ENCODE peak calls at places on chromosomes 12 and 14, in ten cellular contexts. One of them, this sample, is unnamed. For H3K4me1, the result is how much of the 10 kb centered on the place peaks cover.

GRCh38 chr12:77796775-77797174 is 33.9 kb upstream of the NAV3 start:
- DNase-seq in A549: no peak
- DNase-seq in adrenal gland: no peak
- DNase-seq in colonic mucosa: no peak
- DNase-seq in CD4-positive, CD25-positive, alpha-beta regulatory T cell: no peak
- DNase-seq in tibial artery: no peak
- DNase-seq in SK-N-SH: no peak
- DNase-seq in aorta: no peak
- DNase-seq in heart left ventricle: no peak
- DNase-seq in neural progenitor cell: no peak
- DNase-seq in this sample: no peak

GRCh38 chr14:50469982-50470381 is 62.4 kb downstream of the MAP4K5 start:
- DNase-seq in aorta: no peak
- DNase-seq in heart left ventricle: no peak
- DNase-seq in neural progenitor cell: no peak
- DNase-seq in adrenal gland: no peak
- DNase-seq in colonic mucosa: no peak
- DNase-seq in tibial artery: no peak
- DNase-seq in CD4-positive, CD25-positive, alpha-beta regulatory T cell: no peak
- DNase-seq in SK-N-SH: no peak
- DNase-seq in A549: no peak
- DNase-seq in this sample: no peak

GRCh38 chr12:52213541-52214420 is 19.3 kb upstream of the KRT7 start:
- DNase-seq in adrenal gland: peak
- DNase-seq in heart left ventricle: peak
- DNase-seq in neural progenitor cell: peak
- DNase-seq in A549: peak
- DNase-seq in tibial artery: peak
- DNase-seq in colonic mucosa: peak
- DNase-seq in CD4-positive, CD25-positive, alpha-beta regulatory T cell: no peak
- DNase-seq in SK-N-SH: peak
- DNase-seq in aorta: peak
- DNase-seq in this sample: peak

GRCh38 chr14:71354801-71355200 is 447.5 kb downstream of the PCNX1 start:
- DNase-seq in CD4-positive, CD25-positive, alpha-beta regulatory T cell: no peak
- DNase-seq in colonic mucosa: no peak
- DNase-seq in tibial artery: no peak
- DNase-seq in aorta: no peak
- DNase-seq in SK-N-SH: no peak
- DNase-seq in adrenal gland: no peak
- DNase-seq in A549: no peak
- DNase-seq in neural progenitor cell: peak
- DNase-seq in heart left ventricle: no peak
- DNase-seq in this sample: no peak

GRCh38 chr12:25995906-25996305 is 37.4 kb downstream of the RASSF8 start:
- DNase-seq in colonic mucosa: no peak
- DNase-seq in aorta: no peak
- DNase-seq in A549: no peak
- DNase-seq in SK-N-SH: no peak
- DNase-seq in adrenal gland: no peak
- DNase-seq in neural progenitor cell: no peak
- DNase-seq in heart left ventricle: no peak
- DNase-seq in tibial artery: no peak
- DNase-seq in CD4-positive, CD25-positive, alpha-beta regulatory T cell: no peak
- DNase-seq in this sample: no peak

GRCh38 chr14:22626590-22626989 is 17.6 kb downstream of the OR6J1 start:
- DNase-seq in heart left ventricle: no peak
- DNase-seq in neural progenitor cell: no peak
- DNase-seq in SK-N-SH: no peak
- DNase-seq in adrenal gland: no peak
- DNase-seq in colonic mucosa: no peak
- DNase-seq in aorta: no peak
- DNase-seq in CD4-positive, CD25-positive, alpha-beta regulatory T cell: no peak
- DNase-seq in A549: no peak
- DNase-seq in tibial artery: no peak
- DNase-seq in this sample: no peak

GRCh38 chr12:12704593-12705230 is 8.7 kb upstream of the GPR19 start:
- DNase-seq in SK-N-SH: peak
- DNase-seq in tibial artery: no peak
- DNase-seq in CD4-positive, CD25-positive, alpha-beta regulatory T cell: peak
- DNase-seq in neural progenitor cell: peak
- DNase-seq in A549: peak
- DNase-seq in heart left ventricle: peak
- DNase-seq in adrenal gland: peak
- DNase-seq in aorta: peak
- DNase-seq in colonic mucosa: peak
- DNase-seq in this sample: peak

GRCh38 chr14:71050227-71050823 is 143.1 kb downstream of the PCNX1 start:
- DNase-seq in adrenal gland: no peak
- DNase-seq in aorta: no peak
- DNase-seq in CD4-positive, CD25-positive, alpha-beta regulatory T cell: no peak
- DNase-seq in heart left ventricle: no peak
- DNase-seq in A549: peak
- DNase-seq in colonic mucosa: no peak
- DNase-seq in tibial artery: no peak
- DNase-seq in neural progenitor cell: no peak
- DNase-seq in SK-N-SH: peak
- DNase-seq in this sample: no peak

GRCh38 chr12:9349888-9350885 is 142.0 kb upstream of the PZP start:
- DNase-seq in SK-N-SH: no peak
- DNase-seq in heart left ventricle: no peak
- DNase-seq in neural progenitor cell: no peak
- DNase-seq in tibial artery: no peak
- DNase-seq in A549: no peak
- DNase-seq in adrenal gland: no peak
- DNase-seq in CD4-positive, CD25-positive, alpha-beta regulatory T cell: no peak
- DNase-seq in colonic mucosa: no peak
- DNase-seq in aorta: no peak
- DNase-seq in this sample: no peak

GRCh38 chr14:45426685-45427282 is 173.8 kb upstream of the MIS18BP1 start:
- DNase-seq in adrenal gland: no peak
- DNase-seq in aorta: no peak
- DNase-seq in colonic mucosa: no peak
- DNase-seq in heart left ventricle: no peak
- DNase-seq in tibial artery: no peak
- DNase-seq in CD4-positive, CD25-positive, alpha-beta regulatory T cell: no peak
- DNase-seq in SK-N-SH: peak
- DNase-seq in A549: peak
- DNase-seq in neural progenitor cell: peak
- DNase-seq in this sample: peak

GRCh38 chr12:122350444-122350843 is 72.0 kb downstream of the CLIP1 start:
- DNase-seq in adrenal gland: peak
- DNase-seq in A549: no peak
- DNase-seq in CD4-positive, CD25-positive, alpha-beta regulatory T cell: no peak
- DNase-seq in tibial artery: peak
- DNase-seq in heart left ventricle: peak
- DNase-seq in neural progenitor cell: no peak
- DNase-seq in SK-N-SH: peak
- DNase-seq in aorta: peak
- DNase-seq in colonic mucosa: no peak
- DNase-seq in this sample: peak

GRCh38 chr14:52878469-52878868 is 72.4 kb downstream of the FERMT2 start:
- DNase-seq in tibial artery: no peak
- DNase-seq in adrenal gland: no peak
- DNase-seq in CD4-positive, CD25-positive, alpha-beta regulatory T cell: no peak
- DNase-seq in A549: no peak
- DNase-seq in heart left ventricle: no peak
- DNase-seq in colonic mucosa: no peak
- DNase-seq in neural progenitor cell: no peak
- DNase-seq in SK-N-SH: no peak
- DNase-seq in aorta: no peak
- DNase-seq in this sample: no peak
- H3K4me1 ChIP-seq in tibial artery: under half
- H3K4me1 ChIP-seq in adrenal gland: under half
- H3K4me1 ChIP-seq in CD4-positive, CD25-positive, alpha-beta regulatory T cell: under half
- H3K4me1 ChIP-seq in A549: under half
- H3K4me1 ChIP-seq in heart left ventricle: under half
- H3K4me1 ChIP-seq in colonic mucosa: under half
- H3K4me1 ChIP-seq in neural progenitor cell: under half
- H3K4me1 ChIP-seq in SK-N-SH: under half
- H3K4me1 ChIP-seq in aorta: under half
- H3K4me1 ChIP-seq in this sample: under half

DNA sequence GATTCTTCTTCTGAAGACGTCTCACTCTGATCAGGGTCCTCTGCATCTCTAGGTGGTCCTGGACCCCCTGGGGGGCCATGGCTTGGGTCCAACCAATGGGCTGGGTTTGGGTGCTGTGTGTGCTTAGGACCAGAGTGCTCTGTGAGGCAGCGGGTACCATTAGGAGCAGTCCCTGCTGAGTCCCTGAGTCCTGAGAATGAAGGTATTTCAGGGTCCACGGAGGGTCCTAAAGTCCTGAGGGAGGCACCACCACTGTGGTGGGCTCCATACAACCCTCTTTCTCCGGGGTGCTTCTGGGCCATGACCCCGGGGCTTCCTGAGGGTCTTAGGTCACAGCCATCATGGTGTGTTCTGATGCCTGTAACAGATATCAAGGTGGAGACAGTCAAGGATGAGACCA is 1.0 kb downstream of the DNAJC14 start:
- DNase-seq in neural progenitor cell: no peak
- DNase-seq in colonic mucosa: no peak
- DNase-seq in SK-N-SH: no peak
- DNase-seq in A549: no peak
- DNase-seq in adrenal gland: no peak
- DNase-seq in CD4-positive, CD25-positive, alpha-beta regulatory T cell: no peak
- DNase-seq in aorta: no peak
- DNase-seq in heart left ventricle: no peak
- DNase-seq in tibial artery: no peak
- DNase-seq in this sample: no peak
- H3K4me1 ChIP-seq in neural progenitor cell: under half
- H3K4me1 ChIP-seq in colonic mucosa: under half
- H3K4me1 ChIP-seq in SK-N-SH: under half
- H3K4me1 ChIP-seq in A549: under half
- H3K4me1 ChIP-seq in adrenal gland: under half
- H3K4me1 ChIP-seq in CD4-positive, CD25-positive, alpha-beta regulatory T cell: half or more
- H3K4me1 ChIP-seq in aorta: under half
- H3K4me1 ChIP-seq in heart left ventricle: under half
- H3K4me1 ChIP-seq in tibial artery: under half
- H3K4me1 ChIP-seq in this sample: under half

GRCh38 chr14:77009014-77009413 is 19.5 kb downstream of the IRF2BPL start:
- DNase-seq in SK-N-SH: no peak
- DNase-seq in tibial artery: no peak
- DNase-seq in heart left ventricle: no peak
- DNase-seq in CD4-positive, CD25-positive, alpha-beta regulatory T cell: no peak
- DNase-seq in adrenal gland: no peak
- DNase-seq in A549: no peak
- DNase-seq in aorta: no peak
- DNase-seq in colonic mucosa: no peak
- DNase-seq in neural progenitor cell: no peak
- DNase-seq in this sample: no peak
- H3K4me1 ChIP-seq in SK-N-SH: under half
- H3K4me1 ChIP-seq in tibial artery: under half
- H3K4me1 ChIP-seq in heart left ventricle: under half
- H3K4me1 ChIP-seq in CD4-positive, CD25-positive, alpha-beta regulatory T cell: under half
- H3K4me1 ChIP-seq in adrenal gland: under half
- H3K4me1 ChIP-seq in A549: under half
- H3K4me1 ChIP-seq in aorta: under half
- H3K4me1 ChIP-seq in colonic mucosa: under half
- H3K4me1 ChIP-seq in neural progenitor cell: under half
- H3K4me1 ChIP-seq in this sample: under half

GRCh38 chr12:4829161-4829792 is 80.4 kb upstream of the KCNA1 start:
- DNase-seq in SK-N-SH: no peak
- DNase-seq in colonic mucosa: no peak
- DNase-seq in adrenal gland: no peak
- DNase-seq in neural progenitor cell: no peak
- DNase-seq in tibial artery: no peak
- DNase-seq in aorta: no peak
- DNase-seq in heart left ventricle: no peak
- DNase-seq in A549: no peak
- DNase-seq in CD4-positive, CD25-positive, alpha-beta regulatory T cell: no peak
- DNase-seq in this sample: no peak

GRCh38 chr12:4833053-4833452 is 76.7 kb upstream of the KCNA1 start:
- DNase-seq in tibial artery: no peak
- DNase-seq in heart left ventricle: no peak
- DNase-seq in colonic mucosa: no peak
- DNase-seq in neural progenitor cell: no peak
- DNase-seq in SK-N-SH: no peak
- DNase-seq in A549: no peak
- DNase-seq in aorta: no peak
- DNase-seq in CD4-positive, CD25-positive, alpha-beta regulatory T cell: no peak
- DNase-seq in adrenal gland: no peak
- DNase-seq in this sample: no peak

GRCh38 chr12:4829793-4830162 is 79.9 kb upstream of the KCNA1 start:
- DNase-seq in CD4-positive, CD25-positive, alpha-beta regulatory T cell: no peak
- DNase-seq in colonic mucosa: no peak
- DNase-seq in heart left ventricle: no peak
- DNase-seq in SK-N-SH: no peak
- DNase-seq in neural progenitor cell: no peak
- DNase-seq in A549: no peak
- DNase-seq in tibial artery: no peak
- DNase-seq in adrenal gland: no peak
- DNase-seq in aorta: no peak
- DNase-seq in this sample: no peak

GRCh38 chr12:4828176-4828575 is 81.5 kb upstream of the KCNA1 start:
- DNase-seq in CD4-positive, CD25-positive, alpha-beta regulatory T cell: no peak
- DNase-seq in adrenal gland: no peak
- DNase-seq in aorta: no peak
- DNase-seq in heart left ventricle: no peak
- DNase-seq in A549: no peak
- DNase-seq in tibial artery: no peak
- DNase-seq in SK-N-SH: no peak
- DNase-seq in neural progenitor cell: no peak
- DNase-seq in colonic mucosa: no peak
- DNase-seq in this sample: no peak

DNA sequence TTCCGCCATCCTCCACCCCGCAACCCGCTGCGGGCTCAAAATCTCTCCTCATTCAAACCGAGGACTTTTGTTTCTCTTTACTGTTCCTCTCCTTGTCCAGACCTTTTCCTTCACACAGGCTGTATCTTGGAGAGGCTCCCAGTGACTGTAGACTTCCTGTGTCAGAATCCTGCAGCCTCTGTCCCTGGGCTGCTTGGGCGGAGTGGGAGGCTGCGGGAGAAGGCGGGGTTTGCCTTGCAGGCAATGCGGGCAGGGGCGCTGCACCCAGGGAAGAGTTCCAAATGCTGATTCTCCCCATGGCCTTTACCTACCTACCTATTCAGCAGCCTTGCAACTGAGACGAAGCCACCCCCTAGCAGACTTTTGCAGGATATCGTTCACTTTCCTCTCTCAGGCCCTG is 79.1 kb upstream of the KCNA1 start:
- DNase-seq in adrenal gland: no peak
- DNase-seq in colonic mucosa: no peak
- DNase-seq in neural progenitor cell: no peak
- DNase-seq in aorta: no peak
- DNase-seq in tibial artery: no peak
- DNase-seq in SK-N-SH: no peak
- DNase-seq in A549: no peak
- DNase-seq in heart left ventricle: no peak
- DNase-seq in CD4-positive, CD25-positive, alpha-beta regulatory T cell: no peak
- DNase-seq in this sample: peak
- H3K4me1 ChIP-seq in adrenal gland: under half
- H3K4me1 ChIP-seq in colonic mucosa: under half
- H3K4me1 ChIP-seq in neural progenitor cell: under half
- H3K4me1 ChIP-seq in aorta: under half
- H3K4me1 ChIP-seq in tibial artery: under half
- H3K4me1 ChIP-seq in SK-N-SH: under half
- H3K4me1 ChIP-seq in A549: under half
- H3K4me1 ChIP-seq in heart left ventricle: under half
- H3K4me1 ChIP-seq in CD4-positive, CD25-positive, alpha-beta regulatory T cell: under half
- H3K4me1 ChIP-seq in this sample: under half

DNA sequence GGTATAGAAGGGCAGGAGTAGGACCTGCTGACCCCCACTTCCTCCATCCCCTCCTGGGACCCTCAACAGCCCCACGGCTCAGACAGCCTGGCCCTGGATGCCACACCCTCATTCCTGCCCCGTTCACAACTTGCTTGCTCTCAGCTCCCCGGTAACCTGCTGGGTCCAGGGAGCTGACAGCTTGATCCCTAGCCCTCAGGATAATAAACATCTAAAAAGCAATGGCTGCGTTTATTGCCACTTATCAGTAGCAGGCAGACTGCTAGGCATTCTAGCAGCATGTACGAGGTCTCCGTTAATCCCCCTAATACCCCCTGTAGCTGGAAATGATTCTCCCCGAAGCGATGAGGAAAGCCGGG is 24.3 kb upstream of the RPLP0 start:
- DNase-seq in neural progenitor cell: peak
- DNase-seq in colonic mucosa: no peak
- DNase-seq in tibial artery: no peak
- DNase-seq in A549: no peak
- DNase-seq in heart left ventricle: no peak
- DNase-seq in adrenal gland: no peak
- DNase-seq in CD4-positive, CD25-positive, alpha-beta regulatory T cell: no peak
- DNase-seq in SK-N-SH: no peak
- DNase-seq in aorta: no peak
- DNase-seq in this sample: no peak
- H3K4me1 ChIP-seq in neural progenitor cell: under half
- H3K4me1 ChIP-seq in colonic mucosa: under half
- H3K4me1 ChIP-seq in tibial artery: under half
- H3K4me1 ChIP-seq in A549: half or more
- H3K4me1 ChIP-seq in heart left ventricle: half or more
- H3K4me1 ChIP-seq in adrenal gland: under half
- H3K4me1 ChIP-seq in CD4-positive, CD25-positive, alpha-beta regulatory T cell: under half
- H3K4me1 ChIP-seq in SK-N-SH: under half
- H3K4me1 ChIP-seq in aorta: under half
- H3K4me1 ChIP-seq in this sample: under half

This sample was measured in cardiac muscle cell.